ENCODE peak calls at places on chromosome 6, in six cellular contexts. One of them, this sample, is unnamed.

GRCh38 chr6:42727627-42728026 is 5.2 kb upstream of the PRPH2 start:
- DNase-seq in AG04449: no peak
- DNase-seq in stimulated activated CD4-positive, alpha-beta T cell treated with anti-CD3 and anti-CD28 coated beads, Interleukin-1b, Interleukin-23, amount 100 ng/mL, for 1 hour: no peak
- DNase-seq in activated naive CD4-positive, alpha-beta T cell treated with anti-CD3 and anti-CD28 coated beads, Interleukin-2, amount 10 ng/mL, durations not matched to agents 7 days and 5 days: no peak
- DNase-seq in hippocampal formation: no peak
- DNase-seq in posterior vena cava: no peak
- DNase-seq in this sample: no peak

GRCh38 chr6:131840936-131841583 is 33.2 kb downstream of the ENPP1 start:
- DNase-seq in stimulated activated CD4-positive, alpha-beta T cell treated with anti-CD3 and anti-CD28 coated beads, Interleukin-1b, Interleukin-23, amount 100 ng/mL, for 1 hour: no peak
- DNase-seq in posterior vena cava: no peak
- DNase-seq in hippocampal formation: no peak
- DNase-seq in activated naive CD4-positive, alpha-beta T cell treated with anti-CD3 and anti-CD28 coated beads, Interleukin-2, amount 10 ng/mL, durations not matched to agents 7 days and 5 days: no peak
- DNase-seq in AG04449: no peak
- DNase-seq in this sample: no peak

GRCh38 chr6:42978487-42978792 is 541 bp downstream of the PEX6 start:
- DNase-seq in hippocampal formation: no peak
- DNase-seq in activated naive CD4-positive, alpha-beta T cell treated with anti-CD3 and anti-CD28 coated beads, Interleukin-2, amount 10 ng/mL, durations not matched to agents 7 days and 5 days: no peak
- DNase-seq in AG04449: no peak
- DNase-seq in posterior vena cava: no peak
- DNase-seq in stimulated activated CD4-positive, alpha-beta T cell treated with anti-CD3 and anti-CD28 coated beads, Interleukin-1b, Interleukin-23, amount 100 ng/mL, for 1 hour: no peak
- DNase-seq in this sample: no peak

GRCh38 chr6:13794184-13794583 is 20.2 kb downstream of the MCUR1 start:
- DNase-seq in posterior vena cava: no peak
- DNase-seq in hippocampal formation: no peak
- DNase-seq in AG04449: peak; percentile 40
- DNase-seq in stimulated activated CD4-positive, alpha-beta T cell treated with anti-CD3 and anti-CD28 coated beads, Interleukin-1b, Interleukin-23, amount 100 ng/mL, for 1 hour: no peak
- DNase-seq in activated naive CD4-positive, alpha-beta T cell treated with anti-CD3 and anti-CD28 coated beads, Interleukin-2, amount 10 ng/mL, durations not matched to agents 7 days and 5 days: no peak
- DNase-seq in this sample: no peak

GRCh38 chr6:20564269-20564668 is 30.0 kb downstream of the CDKAL1 start:
- DNase-seq in AG04449: no peak
- DNase-seq in posterior vena cava: no peak
- DNase-seq in stimulated activated CD4-positive, alpha-beta T cell treated with anti-CD3 and anti-CD28 coated beads, Interleukin-1b, Interleukin-23, amount 100 ng/mL, for 1 hour: no peak
- DNase-seq in hippocampal formation: peak; percentile 42
- DNase-seq in activated naive CD4-positive, alpha-beta T cell treated with anti-CD3 and anti-CD28 coated beads, Interleukin-2, amount 10 ng/mL, durations not matched to agents 7 days and 5 days: no peak
- DNase-seq in this sample: peak; percentile 46

GRCh38 chr6:21500894-21501293 is 92.7 kb upstream of the SOX4 start:
- DNase-seq in AG04449: no peak
- DNase-seq in activated naive CD4-positive, alpha-beta T cell treated with anti-CD3 and anti-CD28 coated beads, Interleukin-2, amount 10 ng/mL, durations not matched to agents 7 days and 5 days: no peak
- DNase-seq in stimulated activated CD4-positive, alpha-beta T cell treated with anti-CD3 and anti-CD28 coated beads, Interleukin-1b, Interleukin-23, amount 100 ng/mL, for 1 hour: no peak
- DNase-seq in hippocampal formation: no peak
- DNase-seq in posterior vena cava: no peak
- DNase-seq in this sample: no peak

GRCh38 chr6:7107578-7108195 is at the start of gene RREB1:
- DNase-seq in activated naive CD4-positive, alpha-beta T cell treated with anti-CD3 and anti-CD28 coated beads, Interleukin-2, amount 10 ng/mL, durations not matched to agents 7 days and 5 days: peak; percentile 73
- DNase-seq in posterior vena cava: peak; percentile 86
- DNase-seq in AG04449: no peak
- DNase-seq in stimulated activated CD4-positive, alpha-beta T cell treated with anti-CD3 and anti-CD28 coated beads, Interleukin-1b, Interleukin-23, amount 100 ng/mL, for 1 hour: no peak
- DNase-seq in hippocampal formation: no peak
- DNase-seq in this sample: peak; percentile 83

GRCh38 chr6:169975701-169976100 is 224.3 kb downstream of the ERMARD start:
- DNase-seq in stimulated activated CD4-positive, alpha-beta T cell treated with anti-CD3 and anti-CD28 coated beads, Interleukin-1b, Interleukin-23, amount 100 ng/mL, for 1 hour: no peak
- DNase-seq in AG04449: no peak
- DNase-seq in activated naive CD4-positive, alpha-beta T cell treated with anti-CD3 and anti-CD28 coated beads, Interleukin-2, amount 10 ng/mL, durations not matched to agents 7 days and 5 days: no peak
- DNase-seq in hippocampal formation: no peak
- DNase-seq in posterior vena cava: peak; percentile 57
- DNase-seq in this sample: no peak

GRCh38 chr6:117951783-117952182 is 44.7 kb downstream of the SLC35F1 start:
- DNase-seq in activated naive CD4-positive, alpha-beta T cell treated with anti-CD3 and anti-CD28 coated beads, Interleukin-2, amount 10 ng/mL, durations not matched to agents 7 days and 5 days: no peak
- DNase-seq in posterior vena cava: no peak
- DNase-seq in stimulated activated CD4-positive, alpha-beta T cell treated with anti-CD3 and anti-CD28 coated beads, Interleukin-1b, Interleukin-23, amount 100 ng/mL, for 1 hour: no peak
- DNase-seq in AG04449: no peak
- DNase-seq in hippocampal formation: no peak
- DNase-seq in this sample: no peak

GRCh38 chr6:156585859-156586258 is 191.3 kb upstream of the ARID1B start:
- DNase-seq in posterior vena cava: no peak
- DNase-seq in stimulated activated CD4-positive, alpha-beta T cell treated with anti-CD3 and anti-CD28 coated beads, Interleukin-1b, Interleukin-23, amount 100 ng/mL, for 1 hour: no peak
- DNase-seq in activated naive CD4-positive, alpha-beta T cell treated with anti-CD3 and anti-CD28 coated beads, Interleukin-2, amount 10 ng/mL, durations not matched to agents 7 days and 5 days: no peak
- DNase-seq in AG04449: no peak
- DNase-seq in hippocampal formation: no peak
- DNase-seq in this sample: no peak